ENCODE peak calls at places on chromosomes 2 and 18, in eight cellular contexts. One of them, this sample, is unnamed.

GRCh38 chr18:50780144-50780543 is 39.7 kb downstream of the MRO start:
- DNase-seq in esophagus squamous epithelium: no peak
- DNase-seq in dorsolateral prefrontal cortex: no peak
- DNase-seq in stomach: no peak
- DNase-seq in breast epithelium: no peak
- DNase-seq in H1: no peak
- DNase-seq in H9: no peak
- DNase-seq in lower lobe of right lung: no peak
- DNase-seq in this sample: no peak

GRCh38 chr2:128425216-128425615 is 106.5 kb upstream of the HS6ST1 start:
- DNase-seq in esophagus squamous epithelium: no peak
- DNase-seq in dorsolateral prefrontal cortex: no peak
- DNase-seq in stomach: peak; percentile 20
- DNase-seq in breast epithelium: no peak
- DNase-seq in H1: no peak
- DNase-seq in H9: no peak
- DNase-seq in lower lobe of right lung: no peak
- DNase-seq in this sample: peak; percentile 28

GRCh38 chr2:54470241-54470938 is 14.3 kb downstream of the SPTBN1 start:
- DNase-seq in esophagus squamous epithelium: no peak
- DNase-seq in dorsolateral prefrontal cortex: no peak
- DNase-seq in stomach: no peak
- DNase-seq in breast epithelium: no peak
- DNase-seq in H1: no peak
- DNase-seq in H9: no peak
- DNase-seq in lower lobe of right lung: no peak
- DNase-seq in this sample: no peak

GRCh38 chr2:95039978-95040377 is 14.5 kb downstream of the MAL start:
- DNase-seq in esophagus squamous epithelium: no peak
- DNase-seq in dorsolateral prefrontal cortex: no peak
- DNase-seq in stomach: no peak
- DNase-seq in breast epithelium: no peak
- DNase-seq in H1: no peak
- DNase-seq in H9: no peak
- DNase-seq in lower lobe of right lung: no peak
- DNase-seq in this sample: no peak

GRCh38 chr2:134454426-134454825 is 200.6 kb downstream of the MGAT5 start:
- DNase-seq in esophagus squamous epithelium: no peak
- DNase-seq in dorsolateral prefrontal cortex: no peak
- DNase-seq in stomach: no peak
- DNase-seq in breast epithelium: no peak
- DNase-seq in H1: no peak
- DNase-seq in H9: no peak
- DNase-seq in lower lobe of right lung: no peak
- DNase-seq in this sample: no peak

GRCh38 chr2:168920504-168921157 is 19.5 kb downstream of the G6PC2 start:
- DNase-seq in esophagus squamous epithelium: no peak
- DNase-seq in dorsolateral prefrontal cortex: no peak
- DNase-seq in stomach: no peak
- DNase-seq in breast epithelium: no peak
- DNase-seq in H1: no peak
- DNase-seq in H9: no peak
- DNase-seq in lower lobe of right lung: no peak
- DNase-seq in this sample: no peak

GRCh38 chr2:18047896-18048657 is 169.6 kb downstream of the KCNS3 start:
- DNase-seq in esophagus squamous epithelium: no peak
- DNase-seq in dorsolateral prefrontal cortex: no peak
- DNase-seq in stomach: no peak
- DNase-seq in breast epithelium: no peak
- DNase-seq in H1: no peak
- DNase-seq in H9: no peak
- DNase-seq in lower lobe of right lung: no peak
- DNase-seq in this sample: no peak

GRCh38 chr18:55048892-55049291 is 89.6 kb upstream of the CCDC68 start:
- DNase-seq in esophagus squamous epithelium: no peak
- DNase-seq in dorsolateral prefrontal cortex: no peak
- DNase-seq in stomach: no peak
- DNase-seq in breast epithelium: no peak
- DNase-seq in H1: no peak
- DNase-seq in H9: no peak
- DNase-seq in lower lobe of right lung: no peak
- DNase-seq in this sample: no peak

GRCh38 chr2:59930430-59930829 is 623.0 kb downstream of the BCL11A start:
- DNase-seq in esophagus squamous epithelium: no peak
- DNase-seq in dorsolateral prefrontal cortex: no peak
- DNase-seq in stomach: no peak
- DNase-seq in breast epithelium: no peak
- DNase-seq in H1: no peak
- DNase-seq in H9: no peak
- DNase-seq in lower lobe of right lung: no peak
- DNase-seq in this sample: no peak

GRCh38 chr18:9405130-9405529 is 70.2 kb upstream of the RALBP1 start:
- DNase-seq in esophagus squamous epithelium: no peak
- DNase-seq in dorsolateral prefrontal cortex: no peak
- DNase-seq in stomach: no peak
- DNase-seq in breast epithelium: no peak
- DNase-seq in H1: no peak
- DNase-seq in H9: no peak
- DNase-seq in lower lobe of right lung: no peak
- DNase-seq in this sample: no peak

GRCh38 chr2:142037744-142038143 is 93.1 kb downstream of the LRP1B start:
- DNase-seq in esophagus squamous epithelium: no peak
- DNase-seq in dorsolateral prefrontal cortex: no peak
- DNase-seq in stomach: no peak
- DNase-seq in breast epithelium: no peak
- DNase-seq in H1: no peak
- DNase-seq in H9: no peak
- DNase-seq in lower lobe of right lung: no peak
- DNase-seq in this sample: no peak

GRCh38 chr18:39839782-39840181 is 2115.3 kb upstream of the PIK3C3 start:
- DNase-seq in esophagus squamous epithelium: no peak
- DNase-seq in dorsolateral prefrontal cortex: no peak
- DNase-seq in stomach: no peak
- DNase-seq in breast epithelium: no peak
- DNase-seq in H1: no peak
- DNase-seq in H9: no peak
- DNase-seq in lower lobe of right lung: no peak
- DNase-seq in this sample: no peak

DNA sequence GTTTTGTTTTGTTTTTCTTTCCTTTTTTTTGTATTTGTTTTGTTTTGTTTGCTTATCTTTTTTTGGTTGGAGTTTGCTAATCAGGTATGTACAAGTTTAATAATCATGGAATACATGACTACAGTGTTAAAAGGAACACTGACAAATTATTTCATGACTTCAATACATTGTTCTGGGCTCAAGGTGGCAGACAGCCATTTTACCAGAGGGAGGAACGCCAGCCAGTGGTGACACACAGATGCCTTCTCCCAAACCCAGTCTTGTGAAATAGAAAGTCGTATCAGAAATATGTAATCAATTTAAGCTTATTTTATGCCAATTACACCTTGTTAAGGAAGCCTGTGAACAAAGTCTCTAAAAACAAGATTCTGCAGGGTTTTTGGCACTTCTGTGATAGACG is 264.0 kb upstream of the EPHA4 start:
- DNase-seq in esophagus squamous epithelium: no peak
- DNase-seq in dorsolateral prefrontal cortex: no peak
- DNase-seq in stomach: no peak
- DNase-seq in breast epithelium: no peak
- DNase-seq in H1: no peak
- DNase-seq in H9: no peak
- DNase-seq in lower lobe of right lung: no peak
- DNase-seq in this sample: no peak
- TF ChIP-seq CTCF in esophagus squamous epithelium: no peak
- TF ChIP-seq CTCF in dorsolateral prefrontal cortex: no peak
- TF ChIP-seq CTCF in stomach: no peak
- TF ChIP-seq CTCF in breast epithelium: no peak
- TF ChIP-seq CTCF in H1: no peak
- TF ChIP-seq CTCF in H9: no peak
- TF ChIP-seq CTCF in lower lobe of right lung: no peak
- TF ChIP-seq CTCF in this sample: no peak

DNA sequence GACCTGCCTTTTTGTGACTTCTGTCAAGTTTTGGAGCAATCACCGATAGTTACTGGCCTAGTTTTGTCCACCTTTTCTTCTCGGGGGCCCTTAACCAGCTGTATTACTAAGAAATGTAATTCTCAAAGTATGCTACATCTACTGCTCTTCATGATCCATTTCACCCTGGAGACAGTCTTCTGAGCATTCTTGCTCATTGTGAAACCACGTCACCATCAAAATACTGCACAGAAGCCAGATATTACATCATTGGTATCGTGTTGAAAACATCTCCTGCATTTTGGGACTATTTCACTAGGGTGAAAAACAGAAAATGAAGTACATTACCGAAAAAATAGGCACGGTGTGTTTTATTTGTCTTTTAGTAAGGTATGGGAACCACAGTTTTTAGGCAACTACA is 11.7 kb downstream of the LYPD6B start:
- DNase-seq in esophagus squamous epithelium: no peak
- DNase-seq in dorsolateral prefrontal cortex: no peak
- DNase-seq in stomach: no peak
- DNase-seq in breast epithelium: no peak
- DNase-seq in H1: no peak
- DNase-seq in H9: no peak
- DNase-seq in lower lobe of right lung: no peak
- DNase-seq in this sample: no peak
- H3K27ac ChIP-seq in esophagus squamous epithelium: no peak overlapping the region
- H3K27ac ChIP-seq in dorsolateral prefrontal cortex: no peak overlapping the region
- H3K27ac ChIP-seq in stomach: no peak overlapping the region
- H3K27ac ChIP-seq in breast epithelium: no peak overlapping the region
- H3K27ac ChIP-seq in H1: no peak overlapping the region
- H3K27ac ChIP-seq in H9: no peak overlapping the region
- H3K27ac ChIP-seq in lower lobe of right lung: no peak overlapping the region
- H3K27ac ChIP-seq in this sample: no peak overlapping the region

GRCh38 chr18:25736516-25736915 is 353.9 kb downstream of the SS18 start:
- DNase-seq in esophagus squamous epithelium: no peak
- DNase-seq in dorsolateral prefrontal cortex: no peak
- DNase-seq in stomach: no peak
- DNase-seq in breast epithelium: no peak
- DNase-seq in H1: no peak
- DNase-seq in H9: no peak
- DNase-seq in lower lobe of right lung: no peak
- DNase-seq in this sample: no peak

GRCh38 chr18:25734336-25734735 is 356.1 kb downstream of the SS18 start:
- DNase-seq in esophagus squamous epithelium: no peak
- DNase-seq in dorsolateral prefrontal cortex: no peak
- DNase-seq in stomach: no peak
- DNase-seq in breast epithelium: no peak
- DNase-seq in H1: no peak
- DNase-seq in H9: no peak
- DNase-seq in lower lobe of right lung: no peak
- DNase-seq in this sample: no peak

GRCh38 chr18:25735447-25735846 is 355.0 kb downstream of the SS18 start:
- DNase-seq in esophagus squamous epithelium: no peak
- DNase-seq in dorsolateral prefrontal cortex: no peak
- DNase-seq in stomach: no peak
- DNase-seq in breast epithelium: no peak
- DNase-seq in H1: no peak
- DNase-seq in H9: no peak
- DNase-seq in lower lobe of right lung: no peak
- DNase-seq in this sample: no peak

GRCh38 chr18:25737710-25738251 is 352.6 kb downstream of the SS18 start:
- DNase-seq in esophagus squamous epithelium: no peak
- DNase-seq in dorsolateral prefrontal cortex: no peak
- DNase-seq in stomach: no peak
- DNase-seq in breast epithelium: no peak
- DNase-seq in H1: no peak
- DNase-seq in H9: no peak
- DNase-seq in lower lobe of right lung: no peak
- DNase-seq in this sample: no peak

DNA sequence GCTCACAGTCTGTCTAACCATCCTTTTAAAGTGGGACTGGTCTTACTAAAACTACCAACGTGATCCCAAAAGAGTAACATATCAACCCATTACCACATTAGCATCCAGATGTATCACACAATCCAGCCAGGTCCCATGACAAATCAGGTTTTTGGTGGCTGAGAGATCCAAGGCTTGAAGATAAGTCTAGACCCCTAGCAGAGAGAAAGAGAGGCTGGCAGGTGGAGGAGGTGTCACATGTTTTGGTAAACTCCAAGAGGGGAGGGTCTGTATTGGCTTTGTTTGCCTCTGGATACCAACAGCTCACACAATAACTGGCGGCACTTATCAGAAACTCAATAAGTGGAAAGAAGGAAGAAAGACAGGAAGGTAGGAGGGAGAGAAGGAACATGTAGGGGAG is 357.6 kb downstream of the SS18 start:
- DNase-seq in esophagus squamous epithelium: no peak
- DNase-seq in dorsolateral prefrontal cortex: no peak
- DNase-seq in stomach: no peak
- DNase-seq in breast epithelium: no peak
- DNase-seq in H1: no peak
- DNase-seq in H9: no peak
- DNase-seq in lower lobe of right lung: no peak
- DNase-seq in this sample: no peak
- H3K27me3 ChIP-seq in esophagus squamous epithelium: no peaks in the 10 kb centered on the region
- H3K27me3 ChIP-seq in dorsolateral prefrontal cortex: no peaks in the 10 kb centered on the region
- H3K27me3 ChIP-seq in stomach: no peaks in the 10 kb centered on the region
- H3K27me3 ChIP-seq in breast epithelium: no peaks in the 10 kb centered on the region
- H3K27me3 ChIP-seq in H1: peaks cover 4% of the 10 kb centered on the region
- H3K27me3 ChIP-seq in H9: peaks cover 11% of the 10 kb centered on the region
- H3K27me3 ChIP-seq in lower lobe of right lung: peaks cover 5% of the 10 kb centered on the region
- H3K27me3 ChIP-seq in this sample: no peaks in the 10 kb centered on the region

GRCh38 chr2:43329637-43330036 is 103.2 kb upstream of the ZFP36L2 start:
- DNase-seq in esophagus squamous epithelium: no peak
- DNase-seq in dorsolateral prefrontal cortex: no peak
- DNase-seq in stomach: no peak
- DNase-seq in breast epithelium: no peak
- DNase-seq in H1: no peak
- DNase-seq in H9: no peak
- DNase-seq in lower lobe of right lung: no peak
- DNase-seq in this sample: no peak
- TF ChIP-seq CTCF in esophagus squamous epithelium: no peak
- TF ChIP-seq CTCF in dorsolateral prefrontal cortex: no peak
- TF ChIP-seq CTCF in stomach: no peak
- TF ChIP-seq CTCF in breast epithelium: no peak
- TF ChIP-seq CTCF in H1: no peak
- TF ChIP-seq CTCF in H9: no peak
- TF ChIP-seq CTCF in lower lobe of right lung: no peak
- TF ChIP-seq CTCF in this sample: no peak